ENCODE peak calls at places on chromosomes 1 and 21, in eight cellular contexts. D is tibial nerve, N is SJSA1, W is cardiac muscle cell, E is right atrium auricular region, X is PC-3, A is AG10803, Y is tibial artery. T is an unnamed sample.

GRCh38 chr1:30680879-30681278 is 42.5 kb downstream of the MATN1 start:
- DNase-seq in W (no peak), Y (no peak), E (no peak), N (no peak), X (no peak), A (no peak), D (no peak), T (no peak)

GRCh38 chr1:222521299-222522104 is 26.4 kb downstream of the HHIPL2 start:
- DNase-seq in X (peak), D (no peak), A (peak), W (no peak), N (no peak), Y (no peak), E (no peak), T (peak)

GRCh38 chr1:56472860-56473259 is 106.5 kb downstream of the PLPP3 start:
- DNase-seq in A (no peak), Y (no peak), X (no peak), N (no peak), W (no peak), E (no peak), D (no peak), T (no peak)

GRCh38 chr1:6108937-6109636 is 63.4 kb downstream of the KCNAB2 start:
- DNase-seq in Y (no peak), X (peak), A (peak), W (peak), D (no peak), E (no peak), N (peak), T (no peak)

GRCh38 chr1:2241820-2242219 is 13.7 kb downstream of the SKI start:
- DNase-seq in N (no peak), W (no peak), Y (no peak), E (no peak), A (no peak), X (no peak), D (no peak), T (no peak)

GRCh38 chr1:45957684-45958083 is 154.3 kb downstream of the MAST2 start:
- DNase-seq in N (no peak), A (no peak), Y (no peak), W (no peak), D (no peak), X (no peak), E (no peak), T (no peak)

GRCh38 chr1:75203415-75204277 is 69.5 kb downstream of the LHX8 start:
- DNase-seq in W (peak), E (no peak), X (peak), Y (no peak), N (no peak), D (peak), A (peak), T (no peak)

GRCh38 chr1:223747838-223748335 is 35.5 kb downstream of the CAPN2 start:
- DNase-seq in X (peak), E (no peak), W (no peak), N (no peak), A (peak), Y (no peak), D (no peak), T (peak)

GRCh38 chr1:165452336-165453130 is 7.6 kb upstream of the RXRG start:
- DNase-seq in W (peak), Y (no peak), N (no peak), A (no peak), X (no peak), D (no peak), E (no peak), T (no peak)

GRCh38 chr1:231861541-231862481 is 235.2 kb downstream of the DISC1 start:
- DNase-seq in D (no peak), E (no peak), N (no peak), A (peak), W (peak), X (no peak), Y (no peak), T (no peak)

GRCh38 chr21:36526104-36526503 is 46.2 kb upstream of the CLDN14 start:
- DNase-seq in Y (no peak), E (no peak), D (no peak), A (no peak), X (no peak), N (no peak), W (no peak), T (no peak)

GRCh38 chr1:47555841-47556616 is 118.2 kb downstream of the FOXD2 start:
- DNase-seq in W (no peak), N (no peak), X (no peak), D (peak), E (no peak), Y (no peak), A (no peak), T (peak)

GRCh38 chr1:66752000-66752592 is at the start of gene DYNLT5:
- DNase-seq in A (peak), W (peak), D (no peak), E (peak), Y (peak), N (no peak), X (no peak), T (peak)

GRCh38 chr1:160129046-160129445 is 13.5 kb downstream of the ATP1A2 start:
- DNase-seq in N (no peak), A (peak), X (peak), Y (no peak), D (no peak), W (no peak), E (no peak), T (no peak)

GRCh38 chr21:34017127-34017961 is 56.0 kb upstream of the MRPS6 start:
- DNase-seq in D (no peak), N (no peak), A (peak), W (no peak), E (no peak), Y (no peak), X (no peak), T (no peak)

GRCh38 chr1:221180694-221181368 is 301.6 kb downstream of the HLX start:
- DNase-seq in W (no peak), E (no peak), X (no peak), A (no peak), Y (no peak), D (no peak), N (no peak), T (no peak)

GRCh38 chr21:44999972-45000636 is 60.3 kb downstream of the SLX9 start:
- DNase-seq in Y (peak), D (no peak), A (no peak), W (no peak), E (no peak), X (no peak), N (no peak), T (no peak)

GRCh38 chr21:45000637-45001133 is 60.9 kb downstream of the SLX9 start:
- DNase-seq in X (no peak), E (no peak), Y (no peak), A (no peak), D (no peak), N (no peak), W (no peak), T (no peak)

GRCh38 chr21:45002381-45003204 is 62.8 kb downstream of the SLX9 start:
- DNase-seq in X (no peak), W (no peak), D (no peak), N (no peak), Y (peak), A (no peak), E (no peak), T (no peak)

GRCh38 chr21:44999428-44999971 is 59.7 kb downstream of the SLX9 start:
- DNase-seq in N (no peak), D (no peak), Y (no peak), E (no peak), X (no peak), W (no peak), A (no peak), T (no peak)

GRCh38 chr21:45001134-45002095 is 61.6 kb downstream of the SLX9 start:
- DNase-seq in X (peak), E (no peak), W (no peak), D (no peak), Y (peak), A (peak), N (peak), T (peak)
- H3K4me3 ChIP-seq in X (no peak), E (no peak), W (no peak), D (no peak), Y (peak), A (no peak), N (no peak), T (no peak)

GRCh38 chr1:204709021-204709420 is 23.5 kb upstream of the LRRN2 start:
- DNase-seq in A (no peak), Y (no peak), X (no peak), N (no peak), E (no peak), D (no peak), W (no peak), T (no peak)

GRCh38 chr1:204705888-204706837 is 20.6 kb upstream of the LRRN2 start:
- DNase-seq in D (no peak), N (no peak), W (no peak), X (no peak), A (no peak), Y (no peak), E (no peak), T (peak)

GRCh38 chr1:204704794-204705492 is 19.4 kb upstream of the LRRN2 start:
- DNase-seq in D (no peak), N (no peak), W (no peak), Y (no peak), E (no peak), X (no peak), A (no peak), T (no peak)

GRCh38 chr1:204705493-204705811 is 19.9 kb upstream of the LRRN2 start:
- DNase-seq in E (no peak), X (no peak), W (no peak), Y (no peak), D (no peak), N (no peak), A (no peak), T (no peak)

DNA sequence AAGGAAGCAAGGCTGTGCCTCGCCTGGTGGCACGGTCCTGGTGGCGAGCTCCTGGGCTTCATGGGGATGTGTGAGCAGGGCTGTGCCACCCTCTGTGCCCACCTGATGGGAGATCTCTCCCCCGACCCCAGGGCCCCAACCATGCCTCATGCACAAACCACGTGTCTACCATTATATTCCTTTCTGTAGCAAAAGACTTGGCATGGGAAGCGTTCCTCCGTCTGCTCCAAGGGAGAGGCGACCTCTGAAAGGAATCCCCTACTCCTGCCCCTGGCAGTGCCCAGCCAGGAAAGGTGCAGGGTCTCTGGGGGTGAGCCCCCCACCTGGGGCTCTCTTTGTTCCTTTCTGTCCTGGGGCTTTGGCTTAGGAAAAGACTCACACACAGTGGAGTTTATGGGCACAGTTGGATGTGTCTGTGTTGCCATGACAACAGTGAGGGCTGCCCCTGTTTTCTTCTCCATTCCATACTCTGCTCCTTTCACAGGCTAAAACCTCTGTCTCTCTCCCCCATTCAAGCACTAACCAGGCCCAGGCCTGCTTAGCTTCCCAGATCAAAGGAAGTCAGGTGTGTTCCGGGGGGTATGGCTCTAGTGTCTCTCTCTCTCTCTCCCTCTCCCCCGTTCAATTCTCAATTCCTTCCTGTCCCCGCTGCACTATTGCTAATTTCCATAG is 21.4 kb upstream of the LRRN2 start:
- DNase-seq in X (no peak), W (no peak), A (no peak), Y (no peak), D (no peak), E (no peak), N (no peak), T (no peak)
- H3K4me3 ChIP-seq in X (no peak), W (no peak), A (no peak), Y (no peak), D (no peak), E (no peak), N (no peak), T (no peak)

GRCh38 chr1:235078927-235079381 is 49.7 kb downstream of the TOMM20 start:
- DNase-seq in A (peak), D (no peak), X (peak), N (no peak), Y (no peak), E (no peak), W (no peak), T (no peak)
- H3K4me3 ChIP-seq in A (no peak), D (no peak), X (no peak), N (no peak), Y (no peak), E (no peak), W (no peak), T (no peak)

GRCh38 chr1:84782311-84782771 is 92.1 kb upstream of the SSX2IP start:
- DNase-seq in Y (peak), N (peak), W (peak), E (no peak), A (peak), X (peak), D (peak), T (peak)
- H3K4me3 ChIP-seq in Y (no peak), N (no peak), W (no peak), E (no peak), A (no peak), X (no peak), D (no peak), T (no peak)

GRCh38 chr1:233993651-233994050 is 89.2 kb downstream of the SLC35F3 start:
- DNase-seq in Y (no peak), N (no peak), A (no peak), E (no peak), X (peak), W (no peak), D (no peak), T (no peak)

GRCh38 chr1:233994112-233994511 is 89.6 kb downstream of the SLC35F3 start:
- DNase-seq in E (no peak), Y (no peak), A (no peak), N (no peak), W (no peak), D (no peak), X (no peak), T (no peak)

GRCh38 chr1:234000557-234001081 is 96.1 kb downstream of the SLC35F3 start:
- DNase-seq in X (no peak), E (no peak), A (no peak), D (no peak), W (no peak), N (no peak), Y (no peak), T (no peak)

GRCh38 chr1:234001817-234002216 is 97.3 kb downstream of the SLC35F3 start:
- DNase-seq in E (no peak), X (peak), W (no peak), Y (no peak), A (no peak), N (no peak), D (no peak), T (no peak)

GRCh38 chr1:233998926-233999325 is 94.5 kb downstream of the SLC35F3 start:
- DNase-seq in D (no peak), Y (no peak), X (no peak), E (no peak), W (no peak), A (no peak), N (no peak), T (no peak)
- H3K4me3 ChIP-seq in D (no peak), Y (no peak), X (no peak), E (no peak), W (no peak), A (no peak), N (no peak), T (no peak)

DNA sequence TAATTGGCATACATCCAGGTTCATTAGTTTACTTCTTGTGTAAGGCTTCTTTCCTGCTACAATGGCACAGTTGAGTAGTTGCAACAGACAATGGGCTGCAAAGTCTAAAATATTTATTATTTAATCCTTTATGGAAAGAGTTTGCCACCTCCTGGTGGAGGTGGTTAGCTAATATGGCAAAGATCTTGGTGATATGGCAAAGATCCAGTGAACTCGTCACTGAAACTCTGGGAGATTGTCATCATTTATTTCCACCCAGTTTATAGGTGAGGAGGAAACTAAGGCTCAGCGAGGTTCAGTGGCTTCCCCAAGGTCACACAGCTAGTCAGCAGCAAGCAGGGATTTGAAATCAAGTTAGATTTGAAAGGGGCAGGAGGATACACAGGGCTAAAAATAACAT is 16.1 kb upstream of the IFFO2 start:
- DNase-seq in X (peak), A (peak), E (no peak), N (no peak), W (no peak), Y (no peak), D (peak), T (no peak)
- H3K4me3 ChIP-seq in X (no peak), A (no peak), E (no peak), N (no peak), W (no peak), Y (no peak), D (no peak), T (no peak)

T was measured in thyroid gland.